ENCODE peak calls at places on chromosomes 12 and 14, in nine cellular contexts. W is left ventricle myocardium inferior, V is astrocyte of the spinal cord, D is GM12865, S is mammary epithelial cell, C is astrocyte of the cerebellum, B is brain microvascular endothelial cell, F is fibroblast of the aortic adventitia, X is HepG2. L is an unnamed sample.

GRCh38 chr12:46386360-46386867 is 13.8 kb upstream of the SLC38A2 start:
- DNase-seq in B (peak), W (no peak), S (peak), X (peak), F (peak), V (peak), D (no peak), C (peak), L (peak)

GRCh38 chr12:105617141-105617540 is 286.6 kb downstream of the C12orf75 start:
- DNase-seq in W (no peak), X (no peak), B (no peak), C (no peak), S (no peak), F (no peak), D (no peak), V (no peak), L (peak)

GRCh38 chr12:108363565-108363964 is 24.5 kb upstream of the CMKLR1 start:
- DNase-seq in V (no peak), S (no peak), B (no peak), F (no peak), D (no peak), C (no peak), W (no peak), X (no peak), L (no peak)

GRCh38 chr12:103877934-103878510 is 37.0 kb upstream of the NT5DC3 start:
- DNase-seq in C (peak), F (peak), X (peak), B (peak), V (peak), W (no peak), D (peak), S (peak), L (peak)

GRCh38 chr14:61753631-61754030 is 8.6 kb upstream of the SNAPC1 start:
- DNase-seq in W (no peak), D (peak), V (peak), X (peak), B (no peak), S (no peak), F (no peak), C (no peak), L (peak)

GRCh38 chr14:49982082-49982481 is 89.2 kb downstream of the ARF6 start:
- DNase-seq in D (no peak), V (no peak), S (no peak), C (no peak), B (peak), F (no peak), W (no peak), X (no peak), L (no peak)

GRCh38 chr12:41946106-41946505 is 198.6 kb downstream of the GXYLT1 start:
- DNase-seq in B (no peak), W (no peak), C (no peak), V (no peak), D (no peak), X (no peak), S (no peak), F (no peak), L (no peak)

GRCh38 chr12:66375560-66375959 is 73.3 kb downstream of the HELB start:
- DNase-seq in S (no peak), W (no peak), D (no peak), F (no peak), B (no peak), X (no peak), V (no peak), C (no peak), L (no peak)

GRCh38 chr14:97390031-97390729 is 593.0 kb downstream of the VRK1 start:
- DNase-seq in F (no peak), V (no peak), C (no peak), D (no peak), S (no peak), X (no peak), B (no peak), W (no peak), L (no peak)

GRCh38 chr12:116376354-116377193 is 99.1 kb upstream of the MED13L start:
- DNase-seq in S (no peak), D (no peak), C (no peak), W (no peak), F (peak), V (peak), B (no peak), X (no peak), L (peak)

GRCh38 chr12:80877706-80878384 is 59.9 kb downstream of the LIN7A start:
- DNase-seq in W (no peak), C (no peak), V (peak), X (no peak), S (no peak), B (no peak), F (peak), D (no peak), L (no peak)

GRCh38 chr12:4899361-4899760 is 10.3 kb upstream of the KCNA1 start:
- DNase-seq in S (no peak), C (no peak), V (no peak), B (no peak), X (no peak), W (no peak), D (peak), F (peak), L (no peak)

GRCh38 chr14:33836895-33837577 is 113.8 kb downstream of the EGLN3 start:
- DNase-seq in C (no peak), F (no peak), B (no peak), V (no peak), W (no peak), D (no peak), S (no peak), X (no peak), L (no peak)

GRCh38 chr14:26596722-26597030 is 1.2 kb downstream of the NOVA1 start:
- DNase-seq in F (peak), D (no peak), X (no peak), S (no peak), C (no peak), V (no peak), B (no peak), W (peak), L (no peak)

GRCh38 chr12:11738450-11738849 is 89.0 kb downstream of the ETV6 start:
- DNase-seq in D (no peak), X (no peak), F (no peak), B (no peak), V (no peak), S (no peak), C (no peak), W (no peak), L (no peak)

GRCh38 chr12:27500546-27500945 is 23.5 kb upstream of the PPFIBP1 start:
- DNase-seq in F (no peak), S (no peak), V (no peak), B (no peak), X (no peak), D (no peak), C (no peak), W (no peak), L (no peak)

GRCh38 chr14:67447033-67447381 is 35.0 kb upstream of the PLEK2 start:
- DNase-seq in S (no peak), W (no peak), B (no peak), F (no peak), V (no peak), X (no peak), C (no peak), D (no peak), L (no peak)

GRCh38 chr14:67416085-67416484 is 4.1 kb upstream of the PLEK2 start:
- DNase-seq in B (no peak), F (peak), C (no peak), X (no peak), S (no peak), V (no peak), W (no peak), D (no peak), L (no peak)

GRCh38 chr14:92471919-92472318 is 41.7 kb upstream of the RIN3 start:
- DNase-seq in D (no peak), F (peak), S (peak), W (no peak), V (peak), B (peak), X (peak), C (peak), L (peak)

GRCh38 chr12:92156139-92156538 is 10.5 kb upstream of the BTG1 start:
- DNase-seq in D (no peak), F (no peak), W (no peak), S (no peak), C (no peak), B (no peak), V (no peak), X (no peak), L (no peak)

GRCh38 chr12:8038659-8039114 is 6.2 kb downstream of the FOXJ2 start:
- DNase-seq in S (peak), V (peak), F (peak), C (no peak), W (peak), D (no peak), X (no peak), B (peak), L (peak)

GRCh38 chr14:103716091-103716801 is 636 bp downstream of the ZFYVE21 start:
- DNase-seq in S (no peak), D (no peak), V (no peak), B (no peak), W (no peak), X (no peak), C (no peak), F (peak), L (peak)

GRCh38 chr12:55705802-55706402 is 1.8 kb downstream of the ITGA7 start:
- DNase-seq in V (no peak), C (no peak), X (no peak), B (no peak), D (peak), W (no peak), F (no peak), S (no peak), L (no peak)

GRCh38 chr14:70563869-70564268 is 29.1 kb upstream of the ADAM20 start:
- DNase-seq in D (no peak), W (peak), V (no peak), B (no peak), S (no peak), F (no peak), X (no peak), C (no peak), L (no peak)

GRCh38 chr12:40158592-40159111 is 52.8 kb upstream of the SLC2A13 start:
- DNase-seq in W (no peak), D (peak), V (no peak), F (no peak), X (no peak), S (peak), B (no peak), C (no peak), L (peak)

GRCh38 chr14:84202486-84202885 is 1327.5 kb upstream of the FLRT2 start:
- DNase-seq in C (no peak), W (no peak), X (no peak), V (no peak), B (no peak), D (no peak), F (no peak), S (no peak), L (no peak)

GRCh38 chr12:114302117-114302516 is 103.8 kb downstream of the TBX5 start:
- DNase-seq in X (no peak), S (no peak), C (no peak), F (no peak), B (no peak), W (no peak), V (no peak), D (no peak), L (no peak)

GRCh38 chr14:34999500-34999899 is 16.7 kb downstream of the SRP54 start:
- DNase-seq in B (no peak), X (no peak), V (no peak), C (no peak), D (no peak), F (no peak), S (no peak), W (no peak), L (no peak)

GRCh38 chr12:9760699-9761406 is at the start of gene CD69:
- DNase-seq in X (no peak), D (peak), W (no peak), F (no peak), S (peak), B (no peak), V (no peak), C (no peak), L (no peak)

GRCh38 chr14:72535485-72535884 is 358.4 kb downstream of the DPF3 start:
- DNase-seq in X (no peak), W (no peak), B (no peak), C (no peak), S (no peak), F (no peak), D (peak), V (no peak), L (no peak)

GRCh38 chr14:84351646-84352045 is 1178.3 kb upstream of the FLRT2 start:
- DNase-seq in F (no peak), S (no peak), V (no peak), X (no peak), W (no peak), D (no peak), B (peak), C (no peak), L (no peak)

GRCh38 chr12:15205341-15206010 is 15.7 kb downstream of the RERG start:
- DNase-seq in S (peak), V (no peak), D (no peak), F (peak), B (no peak), C (no peak), X (no peak), W (no peak), L (no peak)

GRCh38 chr14:54354096-54354495 is 42.7 kb upstream of the CDKN3 start:
- DNase-seq in W (no peak), S (peak), D (no peak), F (peak), C (no peak), X (peak), V (no peak), B (no peak), L (no peak)

GRCh38 chr12:91841786-91842185 is 303.9 kb downstream of the BTG1 start:
- DNase-seq in X (no peak), B (no peak), F (no peak), W (no peak), D (no peak), C (no peak), S (no peak), V (no peak), L (no peak)

GRCh38 chr14:99601301-99601945 is 2.6 kb downstream of the CCDC85C start:
- DNase-seq in X (peak), D (no peak), C (peak), V (peak), W (no peak), S (no peak), F (peak), B (no peak), L (peak)
- TF ChIP-seq CTCF in X (no peak), D (no peak), C (no peak), V (peak), W (no peak), S (no peak), F (no peak), B (no peak), L (no peak)

DNA sequence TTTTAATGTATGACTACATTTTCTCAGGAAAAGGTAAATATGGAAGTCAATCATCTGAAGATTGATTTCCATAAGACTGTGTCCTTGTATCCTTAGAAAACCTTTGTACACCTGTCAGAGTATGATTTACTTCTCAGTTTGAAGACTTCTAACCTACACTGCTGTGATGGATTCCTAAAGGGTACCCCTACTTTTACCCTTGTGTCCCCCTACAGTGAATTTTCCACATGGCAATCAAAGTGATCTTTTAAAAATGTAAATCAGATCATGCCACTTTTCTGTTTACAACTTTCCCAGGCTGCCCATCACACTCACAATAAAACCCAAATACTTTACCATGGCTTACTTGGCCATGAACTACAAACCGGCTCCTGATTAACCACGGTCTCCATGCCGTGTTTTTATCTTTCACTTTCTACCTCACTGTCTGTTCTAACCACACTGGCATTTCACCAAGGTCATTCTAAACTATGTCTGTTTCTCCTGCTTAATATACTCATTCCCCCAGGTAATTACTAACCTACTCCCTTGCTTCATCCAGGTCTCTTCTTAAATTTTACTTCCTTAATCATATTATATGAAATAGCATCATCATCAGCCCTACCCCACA is 8.1 kb downstream of the DNAI7 start:
- DNase-seq in F (no peak), X (peak), D (peak), C (peak), V (peak), S (peak), W (no peak), B (peak), L (no peak)
- H3K4me3 ChIP-seq in F (no peak), X (no peak), D (peak), C (no peak), V (no peak), S (no peak), W (peak), B (no peak), L (no peak)

DNA sequence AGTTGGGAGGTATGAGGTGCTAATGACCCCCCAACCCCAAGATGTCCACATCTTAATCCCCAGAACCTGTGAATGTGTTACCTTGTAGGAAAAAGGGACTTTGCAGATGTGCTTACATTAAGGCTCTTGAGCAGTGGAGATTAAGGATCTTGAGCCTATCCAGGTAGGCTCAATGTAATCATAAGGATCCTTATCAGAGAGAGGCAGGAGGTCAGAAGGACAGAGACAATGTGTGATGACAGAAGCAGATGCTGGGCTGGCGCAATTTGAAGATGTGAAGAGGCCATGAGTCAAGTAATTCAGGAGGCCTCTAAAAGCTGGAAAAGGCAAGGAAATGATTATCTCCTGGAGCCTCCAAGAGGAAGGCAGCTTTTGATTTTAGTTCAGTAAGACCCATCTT is 90.4 kb upstream of the MAX start:
- DNase-seq in S (no peak), D (no peak), V (no peak), W (no peak), F (no peak), C (no peak), X (no peak), B (no peak), L (no peak)
- TF ChIP-seq CTCF in S (no peak), D (no peak), V (no peak), W (no peak), F (no peak), C (no peak), X (no peak), B (no peak), L (no peak)

DNA sequence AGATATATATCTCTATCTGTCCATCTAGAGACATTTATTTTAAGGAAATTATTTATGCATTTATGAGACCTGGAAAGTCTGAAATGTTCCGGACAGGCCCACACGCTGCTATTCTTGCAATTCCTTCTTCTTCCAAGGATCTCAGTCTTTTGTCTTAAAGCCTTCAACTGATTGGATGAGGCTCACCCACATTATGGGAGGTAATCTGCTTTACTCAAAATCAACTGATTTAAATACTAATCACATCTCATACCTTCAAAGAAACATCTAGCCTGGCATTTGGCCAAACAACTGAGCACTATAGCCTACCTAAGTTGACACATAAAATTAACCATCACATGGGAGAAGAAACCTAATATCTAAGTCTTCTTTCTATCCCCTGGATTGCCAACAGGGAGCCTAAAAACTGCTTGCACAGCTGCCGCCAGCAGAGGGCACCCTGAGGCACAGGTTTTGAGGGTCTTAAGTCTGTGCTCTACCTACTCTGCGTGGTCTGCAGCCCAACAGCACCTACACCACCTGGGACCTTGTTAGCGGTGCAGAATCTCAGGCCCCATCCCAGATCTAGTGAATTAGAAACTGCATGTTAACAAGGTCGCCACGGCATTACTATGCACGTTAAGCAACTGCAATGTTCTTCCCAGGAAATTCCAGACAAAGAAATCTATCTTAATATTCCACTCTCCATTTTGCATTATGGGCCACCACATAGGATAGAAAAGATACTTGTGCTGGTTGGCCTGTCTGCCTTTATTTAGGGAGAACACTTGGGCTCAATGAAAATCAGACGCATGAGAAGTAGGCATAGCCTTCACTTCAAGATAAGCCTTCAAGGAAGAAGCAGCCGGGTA is 249.7 kb downstream of the FOXG1 start:
- DNase-seq in W (no peak), X (peak), F (peak), D (peak), V (peak), C (peak), S (no peak), B (peak), L (peak)
- H3K4me3 ChIP-seq in W (no peak), X (no peak), F (no peak), D (no peak), V (no peak), C (no peak), S (no peak), B (no peak), L (peak)

DNA sequence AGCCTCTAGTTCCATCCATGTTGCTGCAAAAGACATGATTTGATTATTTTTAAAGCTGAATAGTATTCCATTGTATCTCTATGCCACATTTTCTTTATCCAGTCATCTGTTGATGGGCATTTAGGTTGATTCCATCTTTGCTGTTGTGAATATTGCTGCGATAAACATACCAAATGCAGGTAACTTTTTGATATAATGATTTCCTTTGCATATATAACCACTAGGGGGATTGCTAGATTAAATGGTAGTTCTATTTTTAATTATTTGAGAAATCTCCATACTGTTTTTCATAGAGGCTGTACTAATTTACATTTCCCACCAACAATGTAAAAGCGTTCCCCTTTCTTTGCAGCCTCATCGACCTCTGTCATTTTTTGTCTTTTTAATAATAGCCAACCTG is 342.5 kb downstream of the MDGA2 start:
- DNase-seq in D (no peak), C (no peak), V (no peak), B (no peak), W (no peak), F (no peak), S (no peak), X (no peak), L (no peak)
- TF ChIP-seq CTCF in D (no peak), C (no peak), V (peak), B (no peak), W (no peak), F (no peak), S (no peak), X (no peak), L (no peak)

L was measured in AG10803.